ENCODE peak calls at places on chromosomes 6 and 20, in nine cellular contexts. R, I, Q, S, Z, J, E, W and F are unnamed samples. For H3K9me3, the result is how much of the 10 kb centered on the place peaks cover.

GRCh38 chr20:10282930-10283556 is 64.4 kb downstream of the SNAP25 start:
- DNase-seq in R (no peak), I (peak), Q (no peak), S (no peak), Z (peak), J (no peak), E (no peak), W (no peak), F (no peak)

GRCh38 chr6:16007146-16007545 is 121.7 kb upstream of the MYLIP start:
- DNase-seq in R (no peak), I (no peak), Q (no peak), S (no peak), Z (no peak), J (no peak), E (no peak), W (no peak), F (no peak)

GRCh38 chr6:75204222-75204958 is 1.5 kb downstream of the COL12A1 start:
- DNase-seq in R (no peak), I (peak), Q (peak), S (peak), Z (peak), J (peak), E (peak), W (peak), F (peak)

GRCh38 chr20:33846291-33846916 is 35.3 kb downstream of the CHMP4B start:
- DNase-seq in R (no peak), I (peak), Q (peak), S (no peak), Z (peak), J (no peak), E (peak), W (no peak), F (no peak)

GRCh38 chr6:136526196-136526930 is 23.9 kb downstream of the MAP7 start:
- DNase-seq in R (peak), I (peak), Q (peak), S (peak), Z (peak), J (peak), E (peak), W (peak), F (peak)

GRCh38 chr6:82589509-82590206 is 226.0 kb downstream of the TPBG start:
- DNase-seq in R (no peak), I (peak), Q (no peak), S (no peak), Z (peak), J (no peak), E (no peak), W (peak), F (no peak)

GRCh38 chr6:40901322-40902055 is 137.5 kb downstream of the UNC5CL start:
- DNase-seq in R (no peak), I (no peak), Q (no peak), S (no peak), Z (no peak), J (no peak), E (no peak), W (no peak), F (no peak)

GRCh38 chr6:145783796-145784195 is 30.8 kb downstream of the FBXO30 start:
- DNase-seq in R (peak), I (no peak), Q (no peak), S (no peak), Z (no peak), J (no peak), E (no peak), W (no peak), F (no peak)

GRCh38 chr6:26122005-26122388 is 34.8 kb downstream of the HFE start:
- DNase-seq in R (no peak), I (no peak), Q (no peak), S (no peak), Z (no peak), J (no peak), E (no peak), W (no peak), F (no peak)

GRCh38 chr6:118812972-118813371 is 81.0 kb upstream of the ASF1A start:
- DNase-seq in R (no peak), I (peak), Q (no peak), S (no peak), Z (peak), J (no peak), E (no peak), W (no peak), F (no peak)

GRCh38 chr6:38715016-38715809 is at the start of gene DNAH8:
- DNase-seq in R (no peak), I (peak), Q (peak), S (no peak), Z (no peak), J (no peak), E (peak), W (no peak), F (no peak)

GRCh38 chr6:16397623-16398022 is 159.2 kb downstream of the GMPR start:
- DNase-seq in R (no peak), I (peak), Q (no peak), S (no peak), Z (peak), J (no peak), E (no peak), W (no peak), F (no peak)

GRCh38 chr20:47262365-47263013 is 94.0 kb downstream of the ZMYND8 start:
- DNase-seq in R (peak), I (no peak), Q (no peak), S (no peak), Z (no peak), J (no peak), E (no peak), W (no peak), F (no peak)

GRCh38 chr6:47292944-47293343 is 16.8 kb downstream of the TNFRSF21 start:
- DNase-seq in R (no peak), I (peak), Q (no peak), S (no peak), Z (peak), J (no peak), E (no peak), W (no peak), F (no peak)

GRCh38 chr20:54208492-54209044 is 681 bp downstream of the PFDN4 start:
- DNase-seq in R (peak), I (peak), Q (no peak), S (no peak), Z (peak), J (no peak), E (no peak), W (no peak), F (no peak)

GRCh38 chr6:51533962-51534361 is 553.5 kb downstream of the PKHD1 start:
- DNase-seq in R (no peak), I (no peak), Q (no peak), S (no peak), Z (no peak), J (no peak), E (no peak), W (no peak), F (no peak)

GRCh38 chr20:13021205-13021970 is 12.6 kb downstream of the SPTLC3 start:
- DNase-seq in R (no peak), I (no peak), Q (no peak), S (no peak), Z (no peak), J (no peak), E (no peak), W (no peak), F (no peak)

GRCh38 chr20:63305393-63305792 is 12.4 kb downstream of the COL20A1 start:
- DNase-seq in R (no peak), I (no peak), Q (peak), S (no peak), Z (no peak), J (no peak), E (peak), W (no peak), F (no peak)

GRCh38 chr6:42898891-42899361 is 16.9 kb upstream of the PTCRA start:
- DNase-seq in R (peak), I (peak), Q (peak), S (peak), Z (peak), J (peak), E (peak), W (no peak), F (peak)

GRCh38 chr6:150409576-150410066 is 40.8 kb downstream of the IYD start:
- DNase-seq in R (no peak), I (no peak), Q (peak), S (peak), Z (no peak), J (peak), E (peak), W (no peak), F (no peak)

GRCh38 chr6:167658106-167658505 is 168.6 kb upstream of the AFDN start:
- DNase-seq in R (no peak), I (no peak), Q (no peak), S (no peak), Z (no peak), J (no peak), E (no peak), W (no peak), F (no peak)

GRCh38 chr20:45679650-45680049 is 9.6 kb upstream of the WFDC11 start:
- DNase-seq in R (no peak), I (no peak), Q (no peak), S (no peak), Z (no peak), J (no peak), E (no peak), W (no peak), F (no peak)
- H3K9me3 ChIP-seq in R (under half), I (under half), Q (under half), S (under half), Z (under half), J (under half), E (under half), W (under half), F (under half)

GRCh38 chr6:122995930-122996796 is at the start of gene CLVS2:
- DNase-seq in R (no peak), I (peak), Q (peak), S (no peak), Z (no peak), J (no peak), E (peak), W (no peak), F (peak)

GRCh38 chr6:122994256-122994655 is 1.8 kb upstream of the CLVS2 start:
- DNase-seq in R (no peak), I (no peak), Q (no peak), S (no peak), Z (no peak), J (no peak), E (no peak), W (no peak), F (no peak)

GRCh38 chr6:122998403-122998965 is 2.4 kb downstream of the CLVS2 start:
- DNase-seq in R (no peak), I (no peak), Q (no peak), S (no peak), Z (no peak), J (no peak), E (no peak), W (no peak), F (no peak)

GRCh38 chr6:122997541-122998150 is 1.6 kb downstream of the CLVS2 start:
- DNase-seq in R (no peak), I (no peak), Q (no peak), S (no peak), Z (no peak), J (no peak), E (no peak), W (no peak), F (no peak)

GRCh38 chr6:122996797-122997520 is 924 bp downstream of the CLVS2 start:
- DNase-seq in R (no peak), I (no peak), Q (no peak), S (no peak), Z (no peak), J (no peak), E (no peak), W (no peak), F (no peak)
- H3K4me3 ChIP-seq in R (no peak), I (no peak), Q (peak), S (no peak), Z (no peak), J (no peak), E (no peak), W (no peak), F (peak)

GRCh38 chr6:27370391-27370790 is 18.2 kb upstream of the ZNF391 start:
- DNase-seq in R (no peak), I (peak), Q (no peak), S (no peak), Z (no peak), J (no peak), E (no peak), W (no peak), F (no peak)
- H3K9me3 ChIP-seq in R (under half), I (under half), Q (under half), S (under half), Z (under half), J (under half), E (under half), W (under half), F (under half)

GRCh38 chr6:27700337-27700736 is 211.9 kb downstream of the OR2B2 start:
- DNase-seq in R (no peak), I (no peak), Q (no peak), S (no peak), Z (no peak), J (no peak), E (no peak), W (no peak), F (no peak)

DNA sequence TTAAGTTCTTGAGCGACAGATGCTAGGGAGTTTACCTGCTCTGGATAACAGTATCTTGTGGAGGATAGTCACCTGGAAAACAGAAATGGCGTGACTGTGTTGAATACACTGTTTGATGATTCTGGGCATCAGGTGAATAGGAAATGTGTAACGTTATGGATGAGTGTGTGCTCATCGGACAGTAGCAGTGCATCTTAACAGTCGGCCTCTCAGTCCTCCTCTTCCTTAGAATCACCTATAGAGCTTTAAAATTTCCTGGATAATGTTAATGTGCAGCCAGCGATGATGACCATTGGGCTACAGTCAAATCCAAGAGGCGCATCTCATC is 217.7 kb downstream of the OR2B2 start:
- DNase-seq in R (no peak), I (no peak), Q (no peak), S (no peak), Z (no peak), J (no peak), E (no peak), W (no peak), F (no peak)
- H3K4me3 ChIP-seq in R (peak), I (no peak), Q (peak), S (peak), Z (no peak), J (peak), E (no peak), W (no peak), F (peak)

DNA sequence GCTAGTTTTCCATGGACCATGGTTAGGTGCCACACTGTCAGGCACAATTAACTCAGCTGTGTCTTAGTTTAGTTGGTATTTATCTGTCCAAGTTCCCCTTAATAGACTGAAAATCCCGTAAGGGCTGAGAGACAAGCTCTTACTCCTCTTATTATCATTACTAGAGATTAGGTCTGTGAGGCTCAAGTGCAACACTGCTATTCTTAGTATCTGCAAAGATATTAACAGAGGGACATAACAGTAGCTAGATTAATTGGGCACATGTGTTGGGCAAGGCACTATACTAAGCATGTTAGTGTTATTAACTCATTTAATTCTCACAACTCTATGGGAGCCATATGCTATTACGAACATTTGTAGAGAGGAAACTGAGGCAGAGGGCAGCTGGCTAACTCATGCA is 137.3 kb downstream of the VEGFA start:
- DNase-seq in R (no peak), I (no peak), Q (no peak), S (no peak), Z (no peak), J (no peak), E (no peak), W (no peak), F (no peak)
- H3K9me3 ChIP-seq in R (under half), I (under half), Q (under half), S (under half), Z (under half), J (under half), E (under half), W (under half), F (under half)